ENCODE peak calls at places on chromosomes 1 and 21, in seven cellular contexts. F is HCT116, K is body of pancreas, R is lower leg skin, P is heart left ventricle, I is Peyer's patch, A is IMR-90. X is an unnamed sample.

GRCh38 chr1:27233677-27234053 is 767 bp upstream of the WDTC1 start:
- DNase-seq in F (no peak), K (peak), R (no peak), P (no peak), I (no peak), A (no peak), X (peak)

GRCh38 chr1:154865442-154866256 is 4.4 kb downstream of the KCNN3 start:
- DNase-seq in F (no peak), K (peak), R (no peak), P (no peak), I (peak), A (no peak), X (peak)

GRCh38 chr21:25562660-25563059 is 44.6 kb downstream of the MRPL39 start:
- DNase-seq in F (no peak), K (no peak), R (no peak), P (no peak), I (no peak), A (no peak), X (no peak)

GRCh38 chr1:45325816-45326506 is 734 bp upstream of the HPDL start:
- DNase-seq in F (no peak), K (no peak), R (peak), P (no peak), I (no peak), A (no peak), X (no peak)

GRCh38 chr1:202085682-202086373 is 36.9 kb upstream of the GPR37L1 start:
- DNase-seq in F (no peak), K (peak), R (no peak), P (no peak), I (no peak), A (peak), X (no peak)

GRCh38 chr1:206738370-206739366 is 31.9 kb upstream of the IL19 start:
- DNase-seq in F (peak), K (peak), R (peak), P (no peak), I (no peak), A (peak), X (peak)

GRCh38 chr21:46226920-46227599 is 1.5 kb downstream of the LSS start:
- DNase-seq in F (no peak), K (peak), R (peak), P (no peak), I (no peak), A (peak), X (peak)

GRCh38 chr1:92043621-92044020 is 13.8 kb downstream of the EPHX4 start:
- DNase-seq in F (no peak), K (no peak), R (no peak), P (no peak), I (no peak), A (no peak), X (no peak)

GRCh38 chr1:68016364-68016763 is 34.1 kb downstream of the DIRAS3 start:
- DNase-seq in F (no peak), K (no peak), R (no peak), P (no peak), I (no peak), A (peak), X (no peak)

GRCh38 chr1:236516929-236517704 is 6.7 kb upstream of the LGALS8 start:
- DNase-seq in F (no peak), K (no peak), R (no peak), P (no peak), I (peak), A (peak), X (no peak)

GRCh38 chr1:180640531-180640949 is 8.7 kb downstream of the XPR1 start:
- DNase-seq in F (no peak), K (no peak), R (no peak), P (no peak), I (no peak), A (no peak), X (no peak)

GRCh38 chr1:203051841-203052324 is 25.6 kb downstream of the PPFIA4 start:
- DNase-seq in F (no peak), K (no peak), R (no peak), P (no peak), I (no peak), A (no peak), X (no peak)

GRCh38 chr1:225816643-225817538 is 7.0 kb downstream of the EPHX1 start:
- DNase-seq in F (no peak), K (peak), R (peak), P (peak), I (no peak), A (peak), X (no peak)

GRCh38 chr1:64884261-64885040 is 81.9 kb downstream of the JAK1 start:
- DNase-seq in F (no peak), K (no peak), R (no peak), P (no peak), I (no peak), A (peak), X (no peak)

GRCh38 chr1:34884536-34884935 is 25.0 kb upstream of the SMIM12 start:
- DNase-seq in F (no peak), K (no peak), R (no peak), P (no peak), I (no peak), A (no peak), X (no peak)

GRCh38 chr1:235416662-235417049 is 49.4 kb downstream of the TBCE start:
- DNase-seq in F (no peak), K (no peak), R (peak), P (no peak), I (no peak), A (peak), X (no peak)

GRCh38 chr1:153366261-153366660 is 8.6 kb downstream of the S100A9 start:
- DNase-seq in F (no peak), K (no peak), R (peak), P (no peak), I (no peak), A (no peak), X (no peak)

GRCh38 chr1:58249729-58250586 is 296.6 kb downstream of the OMA1 start:
- DNase-seq in F (no peak), K (peak), R (no peak), P (peak), I (no peak), A (peak), X (peak)

DNA sequence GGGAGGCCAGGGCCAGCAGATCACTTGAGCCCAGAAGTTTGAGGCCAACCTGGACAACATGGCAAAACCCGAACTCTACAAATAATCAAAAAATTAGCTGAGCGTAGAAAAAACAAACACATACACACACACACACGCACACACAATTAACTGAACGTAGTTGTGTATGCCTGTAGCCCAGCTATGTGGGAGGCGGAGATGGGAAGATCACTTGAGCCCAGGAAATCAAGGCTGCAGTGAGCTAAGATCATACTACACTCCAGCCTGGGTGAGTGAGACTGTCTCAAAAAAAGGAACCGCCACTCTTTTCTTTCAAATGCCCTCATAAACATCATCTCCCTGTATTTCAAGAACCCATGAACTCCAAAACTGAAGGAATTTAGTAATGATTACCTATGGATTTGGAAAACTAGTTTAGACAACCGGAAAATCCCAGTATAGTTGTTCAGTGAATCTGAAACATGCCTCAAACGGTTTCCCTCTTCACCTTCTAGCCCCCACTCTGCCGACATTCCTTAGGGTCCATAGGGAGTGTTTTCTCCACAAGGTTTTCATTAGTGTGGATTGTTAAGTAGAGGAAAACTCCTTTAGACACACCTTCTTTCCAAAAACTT is 4.5 kb downstream of the TXNIP start:
- DNase-seq in F (no peak), K (no peak), R (peak), P (no peak), I (peak), A (no peak), X (no peak)
- TF ChIP-seq POLR2A in F (no peak), K (peak), R (no peak), P (no peak), I (peak), A (no peak), X (peak)

GRCh38 chr1:21499283-21499945 is 9.8 kb upstream of the ALPL start:
- DNase-seq in F (no peak), K (no peak), R (no peak), P (no peak), I (no peak), A (peak), X (no peak)

GRCh38 chr1:21496886-21497285 is 12.3 kb upstream of the ALPL start:
- DNase-seq in F (no peak), K (no peak), R (peak), P (no peak), I (no peak), A (no peak), X (no peak)

GRCh38 chr1:21495225-21495820 is 13.9 kb upstream of the ALPL start:
- DNase-seq in F (no peak), K (no peak), R (peak), P (no peak), I (no peak), A (no peak), X (no peak)

GRCh38 chr1:21496063-21496462 is 13.2 kb upstream of the ALPL start:
- DNase-seq in F (no peak), K (no peak), R (peak), P (no peak), I (no peak), A (no peak), X (no peak)

DNA sequence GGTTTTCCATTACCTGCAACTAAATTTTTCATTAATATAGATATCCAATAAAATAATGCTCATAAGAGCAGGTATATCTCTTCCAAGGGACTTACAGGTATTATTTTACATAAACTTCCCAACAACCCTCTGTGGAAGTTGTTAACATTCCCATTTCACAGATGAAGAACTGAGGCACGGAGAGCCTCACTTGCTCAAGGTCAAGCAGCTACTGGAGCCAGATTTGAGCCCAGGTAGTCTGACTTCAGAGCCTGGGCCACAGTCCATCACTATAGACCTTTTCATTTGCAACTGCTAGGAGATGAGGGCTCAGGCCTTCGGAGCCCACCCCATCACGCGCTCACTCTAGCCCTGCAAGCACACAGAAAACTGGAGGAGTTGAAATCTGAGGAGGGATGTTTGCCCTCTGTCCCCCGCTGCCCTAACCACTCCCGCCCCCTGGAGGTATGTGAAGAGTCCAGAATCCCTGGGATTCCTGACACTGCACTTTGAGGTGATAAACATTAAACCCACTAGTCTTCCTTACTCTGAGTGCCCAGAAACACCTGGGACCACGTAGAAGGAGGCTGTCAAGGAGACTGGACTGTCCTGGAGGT is 11.7 kb upstream of the ALPL start:
- DNase-seq in F (no peak), K (no peak), R (peak), P (no peak), I (no peak), A (no peak), X (no peak)
- TF ChIP-seq POLR2A in F (no peak), K (no peak), R (no peak), P (no peak), I (no peak), A (no peak), X (no peak)

GRCh38 chr1:109989656-109990653 is 5.4 kb downstream of the AHCYL1 start:
- DNase-seq in F (no peak), K (no peak), R (no peak), P (no peak), I (no peak), A (no peak), X (peak)
- TF ChIP-seq POLR2A in F (no peak), K (no peak), R (no peak), P (no peak), I (no peak), A (no peak), X (no peak)

DNA sequence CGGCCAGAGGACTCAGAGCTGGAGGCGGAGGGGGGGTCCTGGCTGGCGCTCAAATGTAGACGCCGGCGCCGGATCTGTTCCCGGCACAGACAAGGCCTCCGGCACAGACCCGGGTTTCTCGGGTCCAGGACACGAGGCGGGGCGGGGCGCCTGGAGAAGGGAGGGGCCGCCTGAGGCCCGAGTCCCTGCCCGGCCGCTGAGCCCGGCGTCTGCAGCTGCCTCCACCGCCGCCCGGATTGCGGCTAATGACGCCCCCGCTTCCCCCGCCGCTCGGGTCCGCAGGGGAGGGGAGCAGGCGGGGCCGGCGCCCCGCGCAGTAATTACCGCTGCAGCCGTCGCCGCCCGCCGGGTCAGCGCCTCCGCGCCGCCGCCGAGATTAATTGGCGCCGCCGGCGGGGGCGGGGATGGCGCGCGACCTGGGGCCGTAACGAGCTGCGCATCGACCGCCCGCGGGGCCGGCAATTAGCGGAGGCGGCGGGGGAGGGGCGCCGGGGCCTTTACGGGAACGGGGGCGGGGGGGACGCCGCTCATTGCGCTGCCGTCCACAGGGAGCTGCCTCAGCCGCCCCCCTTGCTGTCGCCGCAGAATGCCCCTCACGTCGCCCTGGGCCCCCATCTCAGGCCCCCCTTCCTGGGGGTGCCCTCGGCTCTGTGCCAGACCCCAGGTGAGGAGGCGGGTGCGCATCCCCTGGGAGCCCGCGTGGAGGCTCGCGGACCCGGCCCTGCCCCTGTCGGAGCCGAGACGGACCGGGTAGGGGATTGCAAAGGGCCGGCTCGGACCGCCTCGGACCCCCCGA is 17.3 kb downstream of the NOC2L start:
- DNase-seq in F (no peak), K (peak), R (no peak), P (peak), I (no peak), A (peak), X (peak)
- TF ChIP-seq POLR2A in F (no peak), K (no peak), R (no peak), P (no peak), I (no peak), A (no peak), X (no peak)

X was measured in erythroblast.